ENCODE peak calls at places on chromosomes 4 and X, in nine cellular contexts. D is adipocyte; I is brain microvascular endothelial cell; Y is vagina; E is thyroid gland; G is A549; L is CD8-positive, alpha-beta memory T cell; U is gastrocnemius medialis; C is CD4-positive, alpha-beta memory T cell. M is an unnamed sample.

GRCh38 chrX:24355095-24355494 is 5.3 kb upstream of the SUPT20HL1 start:
- DNase-seq in D (no peak), I (no peak), Y (no peak), E (no peak), G (no peak), L (no peak), U (no peak), C (no peak), M (no peak)

GRCh38 chr4:126697748-126698147 is 935.0 kb upstream of the INTU start:
- DNase-seq in D (peak; percentile 16), I (no peak), Y (no peak), E (no peak), G (no peak), L (no peak), U (no peak), C (no peak), M (no peak)

GRCh38 chr4:7427326-7428260 is 7.1 kb downstream of the PSAPL1 start:
- DNase-seq in D (no peak), I (no peak), Y (no peak), E (no peak), G (no peak), L (no peak), U (no peak), C (no peak), M (no peak)

GRCh38 chrX:10038585-10038984 is 71.4 kb downstream of the CLDN34 start:
- DNase-seq in D (no peak), I (no peak), Y (no peak), E (no peak), G (no peak), L (no peak), U (no peak), C (no peak), M (no peak)

GRCh38 chr4:123423819-123424218 is 27.2 kb downstream of the SPRY1 start:
- DNase-seq in D (no peak), I (no peak), Y (no peak), E (no peak), G (no peak), L (no peak), U (no peak), C (no peak), M (no peak)

GRCh38 chr4:154004028-154004427 is 215.1 kb upstream of the SFRP2 start:
- DNase-seq in D (peak; percentile 64), I (no peak), Y (no peak), E (no peak), G (no peak), L (no peak), U (no peak), C (no peak), M (no peak)

GRCh38 chrX:69088171-69088938 is 76.9 kb downstream of the PJA1 start:
- DNase-seq in D (peak; percentile 42), I (no peak), Y (no peak), E (no peak), G (no peak), L (no peak), U (no peak), C (no peak), M (no peak)

GRCh38 chrX:119410027-119410819 is 11.1 kb downstream of the SLC25A43 start:
- DNase-seq in D (peak; percentile 83), I (peak; percentile 65), Y (no peak), E (peak; percentile 24), G (peak; percentile 46), L (no peak), U (peak; percentile 60), C (no peak), M (no peak)

GRCh38 chr4:155367608-155368007 is 9.2 kb downstream of the MAP9 start:
- DNase-seq in D (no peak), I (no peak), Y (no peak), E (no peak), G (no peak), L (no peak), U (no peak), C (no peak), M (no peak)

GRCh38 chr4:155954118-155954503 is 445 bp upstream of the CTSO start:
- DNase-seq in D (no peak), I (no peak), Y (no peak), E (no peak), G (no peak), L (no peak), U (no peak), C (no peak), M (no peak)

GRCh38 chr4:83019794-83020497 is 9.3 kb upstream of the LIN54 start:
- DNase-seq in D (no peak), I (no peak), Y (no peak), E (no peak), G (no peak), L (no peak), U (no peak), C (no peak), M (no peak)

GRCh38 chrX:148500428-148501120 is at the start of gene AFF2:
- DNase-seq in D (peak; percentile 35), I (peak; percentile 4), Y (no peak), E (peak; percentile 36), G (peak; percentile 2), L (no peak), U (no peak), C (peak; percentile 32), M (peak; percentile 66)

GRCh38 chr4:147640331-147640730 is 23.1 kb downstream of the TMEM184C start:
- DNase-seq in D (peak; percentile 80), I (no peak), Y (no peak), E (no peak), G (no peak), L (no peak), U (no peak), C (no peak), M (no peak)

GRCh38 chr4:139815646-139816601 is 150.3 kb downstream of the MGST2 start:
- DNase-seq in D (peak; percentile 78), I (peak; percentile 77), Y (no peak), E (no peak), G (no peak), L (no peak), U (peak; percentile 71), C (no peak), M (no peak)
- H3K4me3 ChIP-seq in D (peak overlapping the region; percentile 82), I (peak overlapping the region; percentile 66), Y (peak overlapping the region; percentile 42), E (no peak overlapping the region), G (no peak overlapping the region), L (no peak overlapping the region), U (peak overlapping the region; percentile 55), C (no peak overlapping the region), M (no peak overlapping the region)

GRCh38 chr4:104906274-104906673 is 240.4 kb upstream of the TET2 start:
- DNase-seq in D (no peak), I (no peak), Y (no peak), E (peak; percentile 14), G (no peak), L (no peak), U (no peak), C (no peak), M (no peak)
- H3K4me3 ChIP-seq in D (no peak overlapping the region), I (no peak overlapping the region), Y (no peak overlapping the region), E (no peak overlapping the region), G (no peak overlapping the region), L (no peak overlapping the region), U (no peak overlapping the region), C (no peak overlapping the region), M (no peak overlapping the region)

GRCh38 chrX:153874366-153875125 is 11.4 kb downstream of the L1CAM start:
- DNase-seq in D (no peak), I (no peak), Y (no peak), E (no peak), G (no peak), L (no peak), U (no peak), C (no peak), M (no peak)

GRCh38 chrX:153874091-153874365 is 11.9 kb downstream of the L1CAM start:
- DNase-seq in D (no peak), I (no peak), Y (no peak), E (no peak), G (no peak), L (no peak), U (no peak), C (no peak), M (no peak)

GRCh38 chrX:153876112-153876491 is 9.9 kb downstream of the L1CAM start:
- DNase-seq in D (no peak), I (no peak), Y (no peak), E (no peak), G (no peak), L (no peak), U (no peak), C (no peak), M (no peak)

GRCh38 chrX:153873282-153874090 is 12.5 kb downstream of the L1CAM start:
- DNase-seq in D (no peak), I (no peak), Y (no peak), E (no peak), G (no peak), L (no peak), U (no peak), C (no peak), M (no peak)

DNA sequence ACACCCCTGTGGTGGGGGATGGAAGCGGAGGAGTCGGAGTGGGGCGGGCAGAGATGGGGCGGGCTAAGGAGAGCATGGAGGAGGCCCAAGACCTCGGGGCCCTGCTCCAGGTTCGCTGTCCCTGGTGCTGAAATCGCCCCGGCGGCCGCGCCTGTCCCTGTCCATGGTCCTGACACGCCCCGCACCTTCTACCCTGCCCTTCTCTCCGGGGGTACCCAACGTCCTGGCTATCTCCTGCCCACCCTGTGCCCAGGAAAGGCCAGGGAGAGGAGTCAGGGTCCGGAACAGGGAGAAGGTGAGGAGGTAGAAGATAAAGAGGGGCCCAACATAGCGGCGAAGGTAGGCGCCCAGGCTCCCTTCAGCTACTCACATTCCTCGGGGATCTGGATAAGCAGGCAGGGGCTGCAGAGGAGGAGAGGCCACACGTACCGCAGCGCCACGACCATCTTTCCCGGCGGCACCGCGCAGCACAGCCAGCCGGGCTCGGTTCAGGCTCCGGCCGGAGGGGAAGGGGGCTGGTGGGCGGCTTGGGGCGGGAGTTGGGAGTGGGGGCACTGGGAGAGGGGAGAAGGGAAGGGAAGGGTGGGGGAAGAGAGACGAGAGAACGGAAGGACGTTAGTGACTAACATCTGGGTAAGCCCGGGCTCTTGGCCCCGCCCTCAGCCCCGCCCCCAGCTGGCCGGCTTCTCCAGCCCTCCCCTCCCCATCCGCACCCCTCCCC is 10.4 kb downstream of the L1CAM start:
- DNase-seq in D (peak; percentile 49), I (peak; percentile 7), Y (no peak), E (peak; percentile 49), G (peak; percentile 43), L (peak; percentile 63), U (no peak), C (peak; percentile 64), M (peak; percentile 14)
- H3K4me3 ChIP-seq in D (no peak overlapping the region), I (no peak overlapping the region), Y (no peak overlapping the region), E (no peak overlapping the region), G (no peak overlapping the region), L (no peak overlapping the region), U (no peak overlapping the region), C (no peak overlapping the region), M (no peak overlapping the region)

DNA sequence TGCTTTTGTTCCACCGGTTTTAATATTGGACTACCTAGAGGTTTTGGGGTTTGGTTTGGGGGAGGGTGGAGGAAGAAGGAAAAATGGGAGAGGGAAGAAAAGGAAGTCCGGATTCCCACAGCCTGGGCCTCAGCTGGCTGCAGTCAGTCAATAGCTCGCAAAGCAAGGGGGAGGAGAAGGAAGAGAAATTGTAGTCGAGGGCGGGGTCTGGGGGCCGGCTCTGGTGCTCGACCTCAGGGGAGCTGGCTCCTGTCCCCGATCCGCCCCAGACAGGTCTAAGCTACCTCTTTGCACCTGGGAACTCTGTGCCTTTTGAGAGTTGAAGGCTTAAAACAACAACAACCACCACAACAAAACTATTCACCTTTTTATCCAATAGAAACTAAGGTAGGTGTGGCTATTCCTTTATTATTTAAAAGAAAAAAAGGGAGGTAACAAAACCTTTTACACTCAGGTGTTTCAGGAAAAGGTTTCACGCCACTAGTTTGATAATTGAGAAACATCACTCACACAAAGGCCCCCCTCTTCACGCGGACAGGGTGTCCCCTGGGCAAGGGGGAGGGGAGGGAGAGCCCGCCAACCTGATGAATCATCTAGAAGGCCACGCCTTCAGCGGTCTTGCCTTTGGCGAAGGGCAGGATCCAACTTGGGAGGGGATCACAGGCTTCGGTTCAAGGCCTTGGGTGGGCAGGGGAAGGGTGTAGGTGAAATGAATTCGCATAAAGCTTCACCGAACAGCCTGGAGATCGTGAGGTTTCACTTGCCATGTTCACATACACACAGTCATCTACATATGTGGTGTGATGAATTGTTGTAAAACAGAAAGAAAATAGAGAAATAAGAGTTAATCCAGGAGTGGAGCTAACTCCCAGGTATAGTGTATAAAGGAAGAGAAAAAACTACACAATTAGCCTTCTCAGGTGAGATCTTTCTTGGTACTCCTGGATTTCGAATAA is 1.7 kb upstream of the LNX1 start:
- DNase-seq in D (no peak), I (no peak), Y (no peak), E (peak; percentile 95), G (peak; percentile 34), L (no peak), U (peak; percentile 30), C (no peak), M (no peak)
- H3K4me3 ChIP-seq in D (peak overlapping the region; percentile 51), I (peak overlapping the region; percentile 53), Y (no peak overlapping the region), E (no peak overlapping the region), G (peak overlapping the region; percentile 51), L (no peak overlapping the region), U (peak overlapping the region; percentile 4), C (no peak overlapping the region), M (no peak overlapping the region)

M was measured in Jurkat, Clone E6-1.